ENCODE peak calls at places on chromosomes 7 and 10, in ten cellular contexts. One of them, this sample, is unnamed.

GRCh38 chr7:43856316-43856715 is 13.0 kb downstream of the MRPS24 start:
- DNase-seq in CD4-positive, alpha-beta T cell: no peak
- DNase-seq in H54: no peak
- DNase-seq in T-helper 17 cell: no peak
- DNase-seq in Kasumi-1: no peak
- DNase-seq in MM.1S: no peak
- DNase-seq in ELR: no peak
- DNase-seq in occipital lobe: no peak
- DNase-seq in mucosa of gallbladder: no peak
- DNase-seq in OCI-LY7: no peak
- DNase-seq in this sample: no peak

GRCh38 chr7:2619120-2619519 is 12.7 kb upstream of the TTYH3 start:
- DNase-seq in H54: no peak
- DNase-seq in ELR: peak
- DNase-seq in MM.1S: no peak
- DNase-seq in mucosa of gallbladder: no peak
- DNase-seq in CD4-positive, alpha-beta T cell: no peak
- DNase-seq in occipital lobe: no peak
- DNase-seq in T-helper 17 cell: no peak
- DNase-seq in OCI-LY7: no peak
- DNase-seq in Kasumi-1: no peak
- DNase-seq in this sample: no peak

GRCh38 chr10:43076311-43076875 is 476 bp upstream of the RET start:
- DNase-seq in OCI-LY7: no peak
- DNase-seq in CD4-positive, alpha-beta T cell: no peak
- DNase-seq in Kasumi-1: peak
- DNase-seq in H54: no peak
- DNase-seq in ELR: no peak
- DNase-seq in T-helper 17 cell: no peak
- DNase-seq in occipital lobe: no peak
- DNase-seq in MM.1S: no peak
- DNase-seq in mucosa of gallbladder: no peak
- DNase-seq in this sample: no peak

GRCh38 chr10:46557319-46558140 is 1.1 kb upstream of the GPRIN2 start:
- DNase-seq in occipital lobe: no peak
- DNase-seq in OCI-LY7: no peak
- DNase-seq in T-helper 17 cell: no peak
- DNase-seq in CD4-positive, alpha-beta T cell: no peak
- DNase-seq in Kasumi-1: no peak
- DNase-seq in H54: no peak
- DNase-seq in ELR: no peak
- DNase-seq in mucosa of gallbladder: peak
- DNase-seq in MM.1S: peak
- DNase-seq in this sample: no peak

GRCh38 chr7:24716480-24717246 is 40.6 kb downstream of the GSDME start:
- DNase-seq in occipital lobe: no peak
- DNase-seq in ELR: no peak
- DNase-seq in H54: no peak
- DNase-seq in CD4-positive, alpha-beta T cell: no peak
- DNase-seq in T-helper 17 cell: no peak
- DNase-seq in MM.1S: no peak
- DNase-seq in mucosa of gallbladder: no peak
- DNase-seq in Kasumi-1: no peak
- DNase-seq in OCI-LY7: no peak
- DNase-seq in this sample: no peak

GRCh38 chr7:414681-415560 is 104.7 kb downstream of the PDGFA start:
- DNase-seq in mucosa of gallbladder: no peak
- DNase-seq in Kasumi-1: no peak
- DNase-seq in H54: no peak
- DNase-seq in OCI-LY7: no peak
- DNase-seq in occipital lobe: no peak
- DNase-seq in MM.1S: no peak
- DNase-seq in T-helper 17 cell: no peak
- DNase-seq in CD4-positive, alpha-beta T cell: no peak
- DNase-seq in ELR: no peak
- DNase-seq in this sample: no peak

GRCh38 chr7:133633055-133633454 is 380.2 kb downstream of the EXOC4 start:
- DNase-seq in Kasumi-1: peak
- DNase-seq in CD4-positive, alpha-beta T cell: no peak
- DNase-seq in occipital lobe: no peak
- DNase-seq in OCI-LY7: no peak
- DNase-seq in MM.1S: no peak
- DNase-seq in H54: peak
- DNase-seq in ELR: peak
- DNase-seq in mucosa of gallbladder: no peak
- DNase-seq in T-helper 17 cell: no peak
- DNase-seq in this sample: no peak

GRCh38 chr7:134886353-134887057 is 99.8 kb upstream of the AGBL3 start:
- DNase-seq in T-helper 17 cell: no peak
- DNase-seq in OCI-LY7: no peak
- DNase-seq in MM.1S: no peak
- DNase-seq in H54: no peak
- DNase-seq in occipital lobe: no peak
- DNase-seq in ELR: peak
- DNase-seq in mucosa of gallbladder: peak
- DNase-seq in CD4-positive, alpha-beta T cell: no peak
- DNase-seq in Kasumi-1: no peak
- DNase-seq in this sample: no peak

GRCh38 chr10:98326621-98327027 is 58.6 kb upstream of the LOXL4 start:
- DNase-seq in MM.1S: no peak
- DNase-seq in CD4-positive, alpha-beta T cell: no peak
- DNase-seq in ELR: no peak
- DNase-seq in H54: no peak
- DNase-seq in occipital lobe: no peak
- DNase-seq in mucosa of gallbladder: no peak
- DNase-seq in Kasumi-1: no peak
- DNase-seq in T-helper 17 cell: no peak
- DNase-seq in OCI-LY7: no peak
- DNase-seq in this sample: no peak

GRCh38 chr10:80443531-80443974 is 10.6 kb upstream of the TSPAN14 start:
- DNase-seq in ELR: peak
- DNase-seq in T-helper 17 cell: no peak
- DNase-seq in Kasumi-1: peak
- DNase-seq in CD4-positive, alpha-beta T cell: no peak
- DNase-seq in MM.1S: peak
- DNase-seq in mucosa of gallbladder: no peak
- DNase-seq in occipital lobe: no peak
- DNase-seq in OCI-LY7: peak
- DNase-seq in H54: peak
- DNase-seq in this sample: no peak

GRCh38 chr7:44292876-44293560 is 32.4 kb downstream of the CAMK2B start:
- DNase-seq in Kasumi-1: no peak
- DNase-seq in CD4-positive, alpha-beta T cell: no peak
- DNase-seq in mucosa of gallbladder: peak
- DNase-seq in ELR: no peak
- DNase-seq in MM.1S: no peak
- DNase-seq in H54: no peak
- DNase-seq in T-helper 17 cell: no peak
- DNase-seq in OCI-LY7: no peak
- DNase-seq in occipital lobe: no peak
- DNase-seq in this sample: no peak

GRCh38 chr10:29119374-29119773 is 169.5 kb upstream of the LYZL1 start:
- DNase-seq in MM.1S: peak
- DNase-seq in mucosa of gallbladder: no peak
- DNase-seq in occipital lobe: no peak
- DNase-seq in ELR: peak
- DNase-seq in OCI-LY7: no peak
- DNase-seq in CD4-positive, alpha-beta T cell: no peak
- DNase-seq in H54: peak
- DNase-seq in T-helper 17 cell: no peak
- DNase-seq in Kasumi-1: no peak
- DNase-seq in this sample: peak

GRCh38 chr10:94150541-94151184 is 156.9 kb downstream of the PLCE1 start:
- DNase-seq in Kasumi-1: no peak
- DNase-seq in mucosa of gallbladder: no peak
- DNase-seq in T-helper 17 cell: no peak
- DNase-seq in MM.1S: no peak
- DNase-seq in occipital lobe: no peak
- DNase-seq in ELR: no peak
- DNase-seq in H54: no peak
- DNase-seq in OCI-LY7: no peak
- DNase-seq in CD4-positive, alpha-beta T cell: no peak
- DNase-seq in this sample: no peak

GRCh38 chr7:131431289-131431688 is 103.6 kb downstream of the MKLN1 start:
- DNase-seq in ELR: peak
- DNase-seq in CD4-positive, alpha-beta T cell: no peak
- DNase-seq in OCI-LY7: no peak
- DNase-seq in T-helper 17 cell: no peak
- DNase-seq in H54: no peak
- DNase-seq in Kasumi-1: no peak
- DNase-seq in occipital lobe: peak
- DNase-seq in mucosa of gallbladder: no peak
- DNase-seq in MM.1S: no peak
- DNase-seq in this sample: no peak

GRCh38 chr10:134743-135600 is at the start of gene ZMYND11:
- DNase-seq in CD4-positive, alpha-beta T cell: peak
- DNase-seq in mucosa of gallbladder: peak
- DNase-seq in ELR: peak
- DNase-seq in MM.1S: peak
- DNase-seq in H54: peak
- DNase-seq in Kasumi-1: peak
- DNase-seq in OCI-LY7: peak
- DNase-seq in occipital lobe: peak
- DNase-seq in T-helper 17 cell: peak
- DNase-seq in this sample: no peak

GRCh38 chr7:93944673-93945072 is 23.1 kb downstream of the GNG11 start:
- DNase-seq in ELR: no peak
- DNase-seq in T-helper 17 cell: no peak
- DNase-seq in OCI-LY7: no peak
- DNase-seq in occipital lobe: no peak
- DNase-seq in CD4-positive, alpha-beta T cell: no peak
- DNase-seq in Kasumi-1: no peak
- DNase-seq in MM.1S: peak
- DNase-seq in mucosa of gallbladder: no peak
- DNase-seq in H54: no peak
- DNase-seq in this sample: no peak

GRCh38 chr7:68720722-68721121 is 877.6 kb upstream of the AUTS2 start:
- DNase-seq in occipital lobe: no peak
- DNase-seq in Kasumi-1: no peak
- DNase-seq in mucosa of gallbladder: no peak
- DNase-seq in ELR: no peak
- DNase-seq in T-helper 17 cell: no peak
- DNase-seq in MM.1S: peak
- DNase-seq in H54: no peak
- DNase-seq in CD4-positive, alpha-beta T cell: no peak
- DNase-seq in OCI-LY7: no peak
- DNase-seq in this sample: no peak

GRCh38 chr10:8050561-8051108 is 3.9 kb upstream of the GATA3 start:
- DNase-seq in Kasumi-1: no peak
- DNase-seq in MM.1S: no peak
- DNase-seq in CD4-positive, alpha-beta T cell: no peak
- DNase-seq in ELR: peak
- DNase-seq in occipital lobe: no peak
- DNase-seq in H54: no peak
- DNase-seq in T-helper 17 cell: no peak
- DNase-seq in OCI-LY7: no peak
- DNase-seq in mucosa of gallbladder: no peak
- DNase-seq in this sample: no peak

GRCh38 chr10:49175587-49176309 is 12.4 kb downstream of the TMEM273 start:
- DNase-seq in T-helper 17 cell: no peak
- DNase-seq in MM.1S: no peak
- DNase-seq in CD4-positive, alpha-beta T cell: no peak
- DNase-seq in H54: no peak
- DNase-seq in mucosa of gallbladder: peak
- DNase-seq in Kasumi-1: no peak
- DNase-seq in ELR: no peak
- DNase-seq in OCI-LY7: no peak
- DNase-seq in occipital lobe: no peak
- DNase-seq in this sample: no peak

GRCh38 chr10:93485690-93486089 is 3.6 kb upstream of the MYOF start:
- DNase-seq in T-helper 17 cell: no peak
- DNase-seq in H54: no peak
- DNase-seq in CD4-positive, alpha-beta T cell: no peak
- DNase-seq in Kasumi-1: no peak
- DNase-seq in occipital lobe: no peak
- DNase-seq in mucosa of gallbladder: no peak
- DNase-seq in OCI-LY7: peak
- DNase-seq in MM.1S: no peak
- DNase-seq in ELR: no peak
- DNase-seq in this sample: no peak

GRCh38 chr7:3240826-3241430 is 60.1 kb upstream of the SDK1 start:
- DNase-seq in occipital lobe: no peak
- DNase-seq in H54: no peak
- DNase-seq in ELR: no peak
- DNase-seq in MM.1S: no peak
- DNase-seq in T-helper 17 cell: no peak
- DNase-seq in CD4-positive, alpha-beta T cell: no peak
- DNase-seq in mucosa of gallbladder: no peak
- DNase-seq in OCI-LY7: no peak
- DNase-seq in Kasumi-1: no peak
- DNase-seq in this sample: no peak

GRCh38 chr7:86928308-86928707 is 131.1 kb downstream of the ELAPOR2 start:
- DNase-seq in MM.1S: no peak
- DNase-seq in OCI-LY7: no peak
- DNase-seq in H54: no peak
- DNase-seq in ELR: no peak
- DNase-seq in occipital lobe: no peak
- DNase-seq in mucosa of gallbladder: no peak
- DNase-seq in Kasumi-1: no peak
- DNase-seq in CD4-positive, alpha-beta T cell: no peak
- DNase-seq in T-helper 17 cell: no peak
- DNase-seq in this sample: no peak

GRCh38 chr10:67297637-67298181 is 371.9 kb downstream of the LRRTM3 start:
- DNase-seq in T-helper 17 cell: no peak
- DNase-seq in CD4-positive, alpha-beta T cell: no peak
- DNase-seq in occipital lobe: no peak
- DNase-seq in ELR: no peak
- DNase-seq in H54: no peak
- DNase-seq in MM.1S: no peak
- DNase-seq in mucosa of gallbladder: no peak
- DNase-seq in OCI-LY7: no peak
- DNase-seq in Kasumi-1: no peak
- DNase-seq in this sample: no peak

GRCh38 chr7:73682745-73683055 is 553 bp downstream of the DNAJC30 start:
- DNase-seq in ELR: no peak
- DNase-seq in OCI-LY7: no peak
- DNase-seq in H54: no peak
- DNase-seq in Kasumi-1: no peak
- DNase-seq in MM.1S: no peak
- DNase-seq in mucosa of gallbladder: no peak
- DNase-seq in T-helper 17 cell: no peak
- DNase-seq in occipital lobe: no peak
- DNase-seq in CD4-positive, alpha-beta T cell: no peak
- DNase-seq in this sample: no peak

GRCh38 chr10:100413206-100413605 is 49.6 kb upstream of the WNT8B start:
- DNase-seq in mucosa of gallbladder: no peak
- DNase-seq in H54: no peak
- DNase-seq in CD4-positive, alpha-beta T cell: no peak
- DNase-seq in ELR: no peak
- DNase-seq in Kasumi-1: no peak
- DNase-seq in occipital lobe: no peak
- DNase-seq in MM.1S: no peak
- DNase-seq in T-helper 17 cell: no peak
- DNase-seq in OCI-LY7: no peak
- DNase-seq in this sample: no peak

GRCh38 chr10:51770719-51771118 is 71.3 kb upstream of the CSTF2T start:
- DNase-seq in CD4-positive, alpha-beta T cell: no peak
- DNase-seq in MM.1S: no peak
- DNase-seq in occipital lobe: no peak
- DNase-seq in mucosa of gallbladder: no peak
- DNase-seq in OCI-LY7: no peak
- DNase-seq in T-helper 17 cell: no peak
- DNase-seq in Kasumi-1: no peak
- DNase-seq in ELR: no peak
- DNase-seq in H54: no peak
- DNase-seq in this sample: no peak

GRCh38 chr7:2306688-2307087 is 7.6 kb downstream of the SNX8 start:
- DNase-seq in H54: no peak
- DNase-seq in Kasumi-1: no peak
- DNase-seq in MM.1S: no peak
- DNase-seq in OCI-LY7: no peak
- DNase-seq in T-helper 17 cell: no peak
- DNase-seq in occipital lobe: no peak
- DNase-seq in ELR: no peak
- DNase-seq in CD4-positive, alpha-beta T cell: no peak
- DNase-seq in mucosa of gallbladder: no peak
- DNase-seq in this sample: no peak

GRCh38 chr10:13658864-13659685 is 72.3 kb downstream of the PRPF18 start:
- DNase-seq in CD4-positive, alpha-beta T cell: no peak
- DNase-seq in OCI-LY7: no peak
- DNase-seq in occipital lobe: peak
- DNase-seq in ELR: no peak
- DNase-seq in Kasumi-1: no peak
- DNase-seq in T-helper 17 cell: no peak
- DNase-seq in MM.1S: no peak
- DNase-seq in mucosa of gallbladder: no peak
- DNase-seq in H54: no peak
- DNase-seq in this sample: no peak